ENCODE peak calls at places on chromosome X, in four cellular contexts. H is activated T-helper 1 cell treated with anti-CD3 and anti-CD28 coated beads, Interleukin-12 subunit alpha, Interleukin-12 subunit beta, Interleukin-2, Interleukin-4 antibody, amounts not matched to agents 30 ng/mL and 10 ng/mL and 1 ng/mL, durations not matched to agents 14 hours and 24 hours and 36 hours; M is Ammon's horn; S is neural crest cell. X is an unnamed sample.

GRCh38 chrX:134649770-134650169 is 8.5 kb downstream of the PLAC1 start:
- DNase-seq in H (no peak), M (no peak), S (no peak), X (no peak)

GRCh38 chrX:9538544-9539045 is 73.7 kb downstream of the TBL1X start:
- DNase-seq in H (no peak), M (no peak), S (no peak), X (peak)

GRCh38 chrX:40094041-40094899 is 3.5 kb downstream of the BCOR start:
- DNase-seq in H (no peak), M (no peak), S (no peak), X (no peak)

GRCh38 chrX:100750901-100751300 is 19.0 kb upstream of the SYTL4 start:
- DNase-seq in H (no peak), M (no peak), S (no peak), X (no peak)

GRCh38 chrX:71212536-71212935 is 10.5 kb upstream of the GJB1 start:
- DNase-seq in H (no peak), M (no peak), S (no peak), X (no peak)

GRCh38 chrX:48937065-48937907 is 18.5 kb upstream of the PIM2 start:
- DNase-seq in H (peak), M (peak), S (no peak), X (peak)

GRCh38 chrX:154800508-154801207 is 4.6 kb downstream of the MPP1 start:
- DNase-seq in H (no peak), M (no peak), S (no peak), X (no peak)

GRCh38 chrX:113275769-113276168 is 435.1 kb upstream of the AMOT start:
- DNase-seq in H (no peak), M (no peak), S (no peak), X (no peak)

GRCh38 chrX:43655961-43656494 is at the start of gene MAOA:
- DNase-seq in H (no peak), M (peak), S (no peak), X (peak)

GRCh38 chrX:113274345-113274744 is 433.7 kb upstream of the AMOT start:
- DNase-seq in H (no peak), M (no peak), S (no peak), X (no peak)

GRCh38 chrX:120251471-120252011 is 929 bp downstream of the ZBTB33 start:
- DNase-seq in H (peak), M (peak), S (peak), X (no peak)

X was measured in amniotic epithelial cell.